ENCODE peak calls at places on chromosome 11, in nine cellular contexts. E is cardiac muscle cell, H is keratinocyte, D is brain microvascular endothelial cell, Y is neural progenitor cell, K is mammary epithelial cell, U is hepatocyte, M is breast epithelium, N is A549. J is an unnamed sample.

GRCh38 chr11:113137735-113138529 is 176.5 kb upstream of the TTC12 start:
- DNase-seq in E (no peak), H (no peak), D (no peak), Y (no peak), K (no peak), U (no peak), M (no peak), N (no peak), J (no peak)

GRCh38 chr11:134393638-134394037 is 18.4 kb downstream of the B3GAT1 start:
- DNase-seq in E (no peak), H (no peak), D (no peak), Y (peak), K (no peak), U (peak), M (no peak), N (peak), J (no peak)

GRCh38 chr11:120577624-120578363 is 66.2 kb downstream of the GRIK4 start:
- DNase-seq in E (no peak), H (no peak), D (no peak), Y (no peak), K (no peak), U (no peak), M (no peak), N (no peak), J (no peak)

GRCh38 chr11:17116121-17116520 is 38.7 kb upstream of the RPS13 start:
- DNase-seq in E (peak), H (no peak), D (no peak), Y (no peak), K (no peak), U (no peak), M (no peak), N (no peak), J (no peak)

GRCh38 chr11:2767751-2768150 is 68.0 kb upstream of the KCNQ1OT1 start:
- DNase-seq in E (no peak), H (no peak), D (no peak), Y (no peak), K (no peak), U (no peak), M (peak), N (no peak), J (no peak)

GRCh38 chr11:99534812-99535211 is 514.1 kb downstream of the CNTN5 start:
- DNase-seq in E (peak), H (no peak), D (peak), Y (no peak), K (no peak), U (no peak), M (no peak), N (no peak), J (no peak)

GRCh38 chr11:131656179-131656838 is 285.9 kb downstream of the NTM start:
- DNase-seq in E (no peak), H (no peak), D (no peak), Y (no peak), K (no peak), U (no peak), M (no peak), N (no peak), J (no peak)

GRCh38 chr11:35174666-35175065 is 35.7 kb downstream of the CD44 start:
- DNase-seq in E (peak), H (no peak), D (peak), Y (no peak), K (no peak), U (no peak), M (no peak), N (no peak), J (no peak)

GRCh38 chr11:13786688-13787087 is 118.2 kb downstream of the FAR1 start:
- DNase-seq in E (no peak), H (no peak), D (no peak), Y (no peak), K (no peak), U (no peak), M (peak), N (no peak), J (no peak)

GRCh38 chr11:74687237-74688005 is 43.8 kb downstream of the CHRDL2 start:
- DNase-seq in E (peak), H (no peak), D (no peak), Y (no peak), K (no peak), U (no peak), M (no peak), N (no peak), J (no peak)

GRCh38 chr11:63572026-63572688 is 9.0 kb upstream of the PLAAT2 start:
- DNase-seq in E (no peak), H (no peak), D (no peak), Y (no peak), K (no peak), U (no peak), M (no peak), N (no peak), J (no peak)

GRCh38 chr11:45082744-45083543 is 63.5 kb upstream of the PRDM11 start:
- DNase-seq in E (no peak), H (no peak), D (no peak), Y (no peak), K (no peak), U (no peak), M (no peak), N (no peak), J (no peak)

GRCh38 chr11:37504066-37504611 is 906.1 kb upstream of the RAG2 start:
- DNase-seq in E (peak), H (peak), D (peak), Y (peak), K (peak), U (peak), M (no peak), N (no peak), J (no peak)

GRCh38 chr11:37505406-37505805 is 907.4 kb upstream of the RAG2 start:
- DNase-seq in E (no peak), H (no peak), D (no peak), Y (peak), K (peak), U (no peak), M (no peak), N (no peak), J (no peak)

GRCh38 chr11:37504925-37505324 is 906.9 kb upstream of the RAG2 start:
- DNase-seq in E (peak), H (peak), D (peak), Y (no peak), K (peak), U (peak), M (no peak), N (no peak), J (no peak)

GRCh38 chr11:37502202-37502601 is 904.2 kb upstream of the RAG2 start:
- DNase-seq in E (peak), H (no peak), D (no peak), Y (no peak), K (no peak), U (no peak), M (no peak), N (no peak), J (no peak)

GRCh38 chr11:37503411-37504065 is 905.5 kb upstream of the RAG2 start:
- DNase-seq in E (no peak), H (no peak), D (no peak), Y (no peak), K (no peak), U (no peak), M (no peak), N (no peak), J (no peak)
- H3K27ac ChIP-seq in E (no peak), H (peak), D (peak), Y (no peak), K (peak), U (peak), M (no peak), N (no peak), J (no peak)

GRCh38 chr11:69539416-69540117 is 58.1 kb downstream of the LINC01488 start:
- DNase-seq in E (no peak), H (no peak), D (no peak), Y (no peak), K (no peak), U (no peak), M (peak), N (no peak), J (peak)
- H3K4me3 ChIP-seq in E (no peak), H (no peak), D (no peak), Y (no peak), K (no peak), U (no peak), M (no peak), N (no peak), J (no peak)

DNA sequence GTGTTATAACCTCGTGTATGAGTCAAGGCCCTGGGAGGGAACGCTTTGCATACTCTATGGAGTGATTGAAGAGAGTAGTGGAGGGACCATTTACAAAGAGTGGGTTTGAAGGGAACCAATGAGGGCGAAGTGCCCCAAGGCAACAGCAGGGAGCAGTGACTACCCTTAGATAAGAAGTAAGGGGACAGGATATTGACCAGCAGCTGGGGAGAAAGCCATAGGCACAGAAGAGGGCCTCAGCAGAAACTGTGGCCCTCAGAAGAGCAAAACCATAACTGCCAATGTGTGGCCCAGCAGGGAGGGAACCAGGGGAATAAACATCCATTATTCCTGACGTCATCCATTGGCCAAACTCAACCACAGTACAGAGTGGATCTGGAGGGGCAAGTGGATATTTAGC is 24.7 kb downstream of the PARVA start:
- DNase-seq in E (no peak), H (no peak), D (no peak), Y (no peak), K (no peak), U (no peak), M (no peak), N (no peak), J (no peak)
- TF ChIP-seq CTCF in E (no peak), H (no peak), D (no peak), Y (no peak), K (no peak), U (no peak), M (no peak), N (no peak), J (no peak)

DNA sequence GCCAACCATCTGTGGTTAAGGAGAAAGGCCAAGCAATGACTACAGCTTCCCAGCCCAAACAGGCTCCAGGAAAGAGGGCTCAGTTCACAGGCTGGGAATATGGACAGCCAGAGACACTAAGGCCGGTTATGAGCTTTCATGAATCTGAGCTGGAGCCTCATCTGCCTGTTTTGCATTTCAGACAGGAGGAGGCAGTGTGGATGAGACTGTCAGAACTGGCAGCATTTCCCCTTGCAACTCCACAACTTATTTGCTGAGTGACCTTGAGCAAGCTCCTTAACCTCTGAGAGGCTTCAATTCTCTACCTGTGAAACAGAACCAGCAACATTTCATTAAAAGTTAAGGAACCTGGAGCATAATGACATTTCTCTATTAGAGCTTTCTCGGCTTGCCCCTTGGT is 264.0 kb downstream of the ETS1 start:
- DNase-seq in E (peak), H (no peak), D (peak), Y (no peak), K (no peak), U (peak), M (no peak), N (no peak), J (no peak)
- H3K27ac ChIP-seq in E (no peak), H (no peak), D (no peak), Y (no peak), K (no peak), U (no peak), M (no peak), N (no peak), J (no peak)